ENCODE peak calls at places on chromosomes 11 and 22, in nine cellular contexts. T is cardiac muscle cell; Q is heart right ventricle; P is AG04450; R is HL-60; B is CD8-positive, alpha-beta T cell; H is lung; J is testis; D is pancreas. V is an unnamed sample.

GRCh38 chr11:45538363-45538762 is 127.1 kb downstream of the CHST1 start:
- DNase-seq in B (no peak), J (peak; percentile 17), T (peak; percentile 47), P (no peak), H (no peak), Q (peak; percentile 20), R (no peak), D (no peak), V (no peak)

GRCh38 chr11:72439455-72439854 is 5.1 kb upstream of the CLPB start:
- DNase-seq in D (no peak), J (no peak), B (no peak), R (no peak), H (no peak), Q (no peak), T (peak; percentile 81), P (no peak), V (no peak)

GRCh38 chr11:126392638-126393023 is 37.1 kb downstream of the ST3GAL4 start:
- DNase-seq in P (no peak), B (no peak), Q (no peak), J (peak; percentile 71), R (no peak), T (peak; percentile 73), H (no peak), D (peak; percentile 11), V (no peak)

GRCh38 chr11:2580061-2580421 is 119.8 kb downstream of the KCNQ1OT1 start:
- DNase-seq in T (no peak), D (no peak), H (no peak), Q (peak; percentile 13), P (no peak), R (no peak), J (no peak), B (no peak), V (no peak)

GRCh38 chr11:29093416-29093815 is 923.4 kb downstream of the KCNA4 start:
- DNase-seq in D (no peak), R (no peak), P (peak; percentile 20), T (peak; percentile 62), Q (no peak), J (no peak), H (no peak), B (no peak), V (peak; percentile 4)

GRCh38 chr11:14618060-14618459 is 25.5 kb upstream of the PDE3B start:
- DNase-seq in Q (no peak), T (no peak), H (no peak), P (no peak), R (no peak), J (no peak), D (no peak), B (no peak), V (no peak)

GRCh38 chr22:36838119-36839030 is 21.5 kb upstream of the PVALB start:
- DNase-seq in B (no peak), H (no peak), D (no peak), R (no peak), J (no peak), T (no peak), P (no peak), Q (no peak), V (no peak)

GRCh38 chr22:36065775-36066544 is 37.3 kb upstream of the RBFOX2 start:
- DNase-seq in B (peak; percentile 54), T (peak; percentile 97), H (peak; percentile 94), R (peak; percentile 24), D (peak; percentile 98), J (peak; percentile 91), Q (peak; percentile 87), P (peak; percentile 87), V (peak; percentile 90)

GRCh38 chr11:109735139-109735538 is 313.1 kb downstream of the C11orf87 start:
- DNase-seq in R (no peak), J (no peak), P (no peak), B (no peak), H (no peak), T (no peak), D (no peak), Q (no peak), V (no peak)

GRCh38 chr11:2096001-2096918 is 42.9 kb downstream of the IGF2 start:
- DNase-seq in T (peak; percentile 38), P (no peak), H (no peak), D (no peak), R (no peak), Q (no peak), B (peak; percentile 16), J (no peak), V (no peak)

GRCh38 chr11:45145421-45146071 is 893 bp upstream of the PRDM11 start:
- DNase-seq in D (no peak), T (peak; percentile 70), B (no peak), J (peak; percentile 74), H (peak; percentile 61), R (no peak), P (no peak), Q (no peak), V (no peak)

GRCh38 chr11:44949160-44950035 is 1.3 kb downstream of the TP53I11 start:
- DNase-seq in P (no peak), T (peak; percentile 64), J (no peak), D (peak; percentile 75), H (peak; percentile 39), B (peak; percentile 38), R (no peak), Q (peak; percentile 44), V (no peak)

GRCh38 chr11:115765803-115766239 is 261.6 kb upstream of the CADM1 start:
- DNase-seq in P (peak; percentile 43), R (peak; percentile 21), Q (no peak), J (no peak), H (no peak), D (no peak), B (no peak), T (peak; percentile 18), V (no peak)

GRCh38 chr22:44314425-44315067 is 1.8 kb upstream of the SHISAL1 start:
- DNase-seq in J (no peak), Q (no peak), T (no peak), R (no peak), P (no peak), B (no peak), H (no peak), D (no peak), V (no peak)

GRCh38 chr22:19607198-19608113 is 83.2 kb upstream of the CLDN5 start:
- DNase-seq in D (peak; percentile 60), T (peak; percentile 10), R (no peak), J (no peak), P (no peak), Q (no peak), B (peak; percentile 63), H (peak; percentile 75), V (no peak)

GRCh38 chr22:42648368-42649260 is 578 bp downstream of the CYB5R3 start:
- DNase-seq in J (peak; percentile 44), Q (peak; percentile 72), R (peak; percentile 47), D (peak; percentile 74), P (no peak), B (peak; percentile 53), T (peak; percentile 45), H (peak; percentile 58), V (peak; percentile 52)

GRCh38 chr11:35919244-35919643 is 24.6 kb upstream of the LDLRAD3 start:
- DNase-seq in P (no peak), T (peak; percentile 34), J (no peak), R (no peak), Q (no peak), D (no peak), H (no peak), B (no peak), V (no peak)

GRCh38 chr11:17635551-17635938 is 83.8 kb upstream of the MYOD1 start:
- DNase-seq in D (no peak), Q (no peak), P (no peak), B (no peak), R (no peak), T (no peak), H (no peak), J (no peak), V (no peak)
- TF ChIP-seq CTCF in D (no peak), Q (no peak), P (no peak), B (no peak), R (no peak), T (no peak), H (no peak), J (no peak), V (no peak)

DNA sequence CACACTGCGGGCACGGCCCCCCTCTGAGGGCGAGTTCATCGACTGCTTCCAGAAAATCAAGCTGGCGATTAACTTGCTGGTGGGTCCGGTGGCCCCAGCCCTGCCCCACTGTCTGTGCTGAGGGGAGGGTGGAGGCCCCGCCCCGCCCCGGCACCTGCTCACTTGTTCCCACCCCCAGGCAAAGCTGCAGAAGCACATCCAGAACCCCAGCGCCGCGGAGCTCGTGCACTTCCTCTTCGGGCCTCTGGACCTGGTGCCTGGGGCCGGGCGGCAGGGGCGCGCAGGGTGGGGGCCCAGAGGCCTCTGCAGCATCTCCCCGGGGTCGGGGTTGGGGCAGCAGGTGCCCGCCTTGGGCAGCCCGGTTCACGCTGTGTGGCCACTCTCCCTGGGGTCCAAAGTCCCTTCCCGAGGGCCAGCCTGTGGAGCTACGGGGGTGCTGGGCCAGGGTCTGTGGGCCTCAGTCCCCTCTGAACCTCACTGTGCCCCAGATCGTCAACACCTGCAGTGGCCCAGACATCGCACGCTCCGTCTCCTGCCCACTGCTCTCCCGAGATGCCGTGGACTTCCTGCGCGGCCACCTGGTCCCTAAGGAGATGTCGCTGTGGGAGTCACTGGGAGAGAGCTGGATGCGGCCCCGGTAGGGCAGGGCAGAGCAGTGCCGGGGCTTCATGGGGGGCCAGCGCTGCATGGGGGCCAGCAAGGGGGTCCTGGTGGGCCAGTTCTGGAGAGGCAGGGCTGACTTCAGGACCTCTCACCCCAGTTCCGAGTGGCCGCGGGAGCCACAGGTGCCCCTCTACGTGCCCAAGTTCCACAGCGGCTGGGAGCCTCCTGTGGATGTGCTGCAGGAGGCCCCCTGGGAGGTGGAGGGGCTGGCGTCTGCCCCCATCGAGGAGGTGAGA is 16.1 kb downstream of the EPS8L2 start:
- DNase-seq in J (no peak), B (peak; percentile 66), D (peak; percentile 63), T (no peak), Q (no peak), R (peak; percentile 39), P (no peak), H (no peak), V (no peak)
- H3K27me3 ChIP-seq in J (no peaks in the 10 kb centered on the region), B (peaks cover 10% of the 10 kb centered on the region), D (no peaks in the 10 kb centered on the region), T (peaks cover 70% of the 10 kb centered on the region), Q (peaks cover 74% of the 10 kb centered on the region), R (peaks cover 11% of the 10 kb centered on the region), P (peaks cover 30% of the 10 kb centered on the region), H (no peaks in the 10 kb centered on the region), V (no peaks in the 10 kb centered on the region)

DNA sequence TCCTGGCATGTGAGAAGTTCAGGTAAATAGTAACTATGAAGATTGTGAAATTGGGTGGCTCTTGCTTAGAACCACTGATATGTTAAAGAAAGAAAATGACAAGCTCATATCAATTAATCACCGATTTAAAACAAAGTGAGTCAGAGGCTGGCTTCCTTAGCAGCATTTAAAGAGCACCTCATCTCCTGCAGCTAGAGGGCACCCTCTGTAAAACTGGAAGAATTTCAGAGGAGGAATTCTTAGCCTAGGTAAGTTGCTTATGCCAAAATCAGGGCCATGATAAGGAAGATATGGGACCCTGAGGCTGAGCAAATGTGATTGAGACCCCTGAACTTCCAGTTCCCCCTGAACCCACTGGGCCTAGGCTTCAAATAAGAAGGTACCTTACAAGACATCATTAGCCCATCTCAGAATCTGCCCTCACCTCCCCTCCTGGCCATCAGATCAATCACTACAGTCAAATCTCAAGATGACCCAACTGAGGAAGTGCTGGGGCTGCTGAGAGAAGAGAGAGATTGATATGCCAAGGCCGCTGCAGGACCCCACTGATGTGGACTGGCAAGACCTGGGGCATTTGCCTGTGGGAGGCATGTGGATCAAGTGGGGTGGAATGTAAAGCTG is 8.6 kb upstream of the CD3E start:
- DNase-seq in Q (no peak), P (no peak), R (no peak), H (no peak), T (peak; percentile 41), B (peak; percentile 53), J (no peak), D (no peak), V (peak; percentile 69)
- TF ChIP-seq CTCF in Q (no peak), P (peak; percentile 43), R (peak; percentile 32), H (peak; percentile 48), T (peak; percentile 59), B (peak; percentile 64), J (no peak), D (peak; percentile 43), V (peak; percentile 86)

GRCh38 chr11:76690736-76691135 is 20.2 kb upstream of the LRRC32 start:
- DNase-seq in R (no peak), T (peak; percentile 85), Q (no peak), J (no peak), B (no peak), D (no peak), H (no peak), P (peak; percentile 65), V (no peak)
- H3K27me3 ChIP-seq in R (no peaks in the 10 kb centered on the region), T (peaks cover 3% of the 10 kb centered on the region), Q (no peaks in the 10 kb centered on the region), J (no peaks in the 10 kb centered on the region), B (no peaks in the 10 kb centered on the region), D (no peaks in the 10 kb centered on the region), H (no peaks in the 10 kb centered on the region), P (peaks cover 10% of the 10 kb centered on the region), V (no peaks in the 10 kb centered on the region)